ENCODE peak calls at places on chromosomes 6 and 20, in eight cellular contexts. Z is WTC11, E is IMR-90, L is Caco-2, S is fibroblast of the aortic adventitia, G is B cell, N is dorsolateral prefrontal cortex, K is MCF 10A. B is an unnamed sample.

GRCh38 chr6:38052035-38052434 is 232.5 kb downstream of the ZFAND3 start:
- DNase-seq in Z (no peak), E (no peak), L (no peak), S (no peak), G (no peak), N (no peak), K (no peak), B (no peak)

GRCh38 chr6:53956068-53956711 is 155.1 kb upstream of the MLIP start:
- DNase-seq in Z (peak), E (peak), L (peak), S (peak), G (no peak), N (peak), K (peak), B (peak)

GRCh38 chr6:162798546-162798945 is 70.8 kb downstream of the PACRG start:
- DNase-seq in Z (no peak), E (no peak), L (no peak), S (no peak), G (no peak), N (no peak), K (peak), B (no peak)

GRCh38 chr6:15956205-15957106 is 172.4 kb upstream of the MYLIP start:
- DNase-seq in Z (no peak), E (no peak), L (no peak), S (no peak), G (no peak), N (no peak), K (peak), B (no peak)

GRCh38 chr6:28322661-28323060 is 13.3 kb downstream of the ZSCAN31 start:
- DNase-seq in Z (no peak), E (no peak), L (no peak), S (no peak), G (no peak), N (no peak), K (no peak), B (no peak)

GRCh38 chr20:5687884-5688283 is 62.3 kb upstream of the SHLD1 start:
- DNase-seq in Z (no peak), E (no peak), L (no peak), S (no peak), G (no peak), N (no peak), K (no peak), B (no peak)

GRCh38 chr6:43782764-43783513 is 12.9 kb downstream of the VEGFA start:
- DNase-seq in Z (no peak), E (no peak), L (no peak), S (no peak), G (no peak), N (no peak), K (no peak), B (no peak)

GRCh38 chr6:27138837-27139752 is 108.4 kb upstream of the PRSS16 start:
- DNase-seq in Z (peak), E (peak), L (no peak), S (peak), G (peak), N (no peak), K (no peak), B (peak)

GRCh38 chr6:126176266-126176665 is 163.6 kb upstream of the CENPW start:
- DNase-seq in Z (no peak), E (peak), L (no peak), S (peak), G (no peak), N (no peak), K (peak), B (no peak)

GRCh38 chr20:10674684-10675455 is 1.1 kb upstream of the JAG1 start:
- DNase-seq in Z (peak), E (peak), L (peak), S (peak), G (no peak), N (no peak), K (peak), B (peak)

GRCh38 chr6:27830212-27830664 is 82.0 kb downstream of the OR2B2 start:
- DNase-seq in Z (no peak), E (no peak), L (no peak), S (no peak), G (no peak), N (no peak), K (peak), B (no peak)

GRCh38 chr6:13863699-13864155 is 49.4 kb upstream of the MCUR1 start:
- DNase-seq in Z (no peak), E (no peak), L (peak), S (no peak), G (no peak), N (no peak), K (no peak), B (no peak)

DNA sequence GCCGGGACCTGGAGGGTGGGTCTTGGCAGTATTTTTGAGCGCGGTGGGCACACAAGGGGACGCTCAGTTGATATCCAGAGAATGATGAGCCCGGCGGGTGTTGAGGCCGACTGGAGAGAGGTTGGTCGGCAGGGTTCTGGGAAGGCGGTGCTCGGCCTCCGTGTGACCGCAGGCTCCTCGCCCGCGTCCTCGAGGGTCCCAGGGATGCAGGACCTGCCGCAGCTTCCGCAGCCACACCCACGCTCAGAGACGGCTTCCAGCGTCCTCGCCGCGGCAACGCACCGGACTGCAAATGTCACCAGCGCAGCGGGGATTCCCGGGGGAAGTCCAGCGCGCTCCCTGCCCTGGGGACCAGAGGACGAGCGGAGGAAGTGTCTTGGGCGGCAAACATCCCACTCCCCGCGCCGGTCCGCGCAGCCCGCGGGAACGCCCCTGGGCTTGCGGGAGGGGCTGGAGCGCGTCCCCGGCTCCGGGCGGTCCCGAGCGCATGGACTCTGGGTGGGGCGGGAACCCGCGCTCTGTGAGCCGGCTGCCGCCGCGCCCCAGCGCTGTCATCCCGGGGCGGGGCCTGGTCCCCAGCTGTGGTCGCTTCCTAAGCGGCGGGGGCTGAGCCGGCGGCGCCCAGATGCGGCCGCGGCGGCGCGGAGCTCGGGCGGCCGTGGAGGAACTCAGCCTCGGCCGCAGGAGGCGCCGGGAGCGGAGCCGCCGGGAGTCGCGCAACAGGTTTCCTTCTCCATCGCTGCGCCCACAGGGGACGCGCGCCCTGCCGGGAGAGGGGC is at the start of gene STX11:
- DNase-seq in Z (peak), E (peak), L (peak), S (peak), G (peak), N (no peak), K (peak), B (peak)
- TF ChIP-seq CTCF in Z (no peak), E (no peak), L (no peak), S (no peak), G (no peak), N (no peak), K (no peak), B (no peak)

DNA sequence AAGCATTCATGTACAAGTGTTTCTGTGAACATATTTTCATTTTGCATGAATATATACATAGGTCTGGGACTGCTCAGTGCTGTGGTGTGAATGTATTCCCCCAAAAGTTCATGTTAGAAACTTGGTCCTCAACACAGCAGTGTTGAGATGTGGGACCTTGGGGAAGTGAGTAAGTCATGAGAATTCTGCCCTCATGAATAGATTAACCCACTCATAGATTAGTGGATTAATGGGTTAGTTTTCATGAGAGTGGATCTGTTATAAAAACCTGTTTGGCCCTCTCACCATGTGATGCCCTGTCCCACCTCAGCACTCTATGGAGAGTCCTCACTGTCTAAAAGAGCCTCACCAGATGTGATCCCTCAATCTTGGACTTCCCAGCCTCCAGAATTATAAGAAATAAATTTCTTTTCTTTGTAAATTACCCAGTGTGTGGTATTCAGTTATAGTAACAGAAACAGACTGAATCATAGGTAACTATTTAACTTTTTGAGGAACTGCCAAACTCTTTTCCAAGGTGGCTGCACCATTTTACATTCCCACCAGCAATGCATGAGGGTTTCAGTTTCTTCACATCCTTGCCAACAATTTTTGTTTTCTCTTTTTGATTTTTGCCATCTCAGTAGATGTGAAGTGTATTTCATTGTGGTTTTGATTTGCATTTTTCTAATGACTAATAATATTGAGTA is 45.3 kb downstream of the QRSL1 start:
- DNase-seq in Z (no peak), E (no peak), L (no peak), S (no peak), G (no peak), N (no peak), K (no peak), B (no peak)
- TF ChIP-seq CTCF in Z (no peak), E (no peak), L (no peak), S (no peak), G (no peak), N (no peak), K (no peak), B (no peak)

GRCh38 chr6:10422282-10423034 is 7.6 kb upstream of the TFAP2A start:
- DNase-seq in Z (no peak), E (no peak), L (no peak), S (no peak), G (no peak), N (no peak), K (no peak), B (no peak)

GRCh38 chr6:10421508-10422281 is 6.8 kb upstream of the TFAP2A start:
- DNase-seq in Z (peak), E (no peak), L (no peak), S (no peak), G (no peak), N (no peak), K (no peak), B (no peak)

GRCh38 chr6:10419749-10420545 is 5.1 kb upstream of the TFAP2A start:
- DNase-seq in Z (no peak), E (no peak), L (no peak), S (no peak), G (no peak), N (no peak), K (peak), B (no peak)

GRCh38 chr6:10418862-10419748 is 4.2 kb upstream of the TFAP2A start:
- DNase-seq in Z (peak), E (peak), L (peak), S (no peak), G (no peak), N (no peak), K (peak), B (no peak)

DNA sequence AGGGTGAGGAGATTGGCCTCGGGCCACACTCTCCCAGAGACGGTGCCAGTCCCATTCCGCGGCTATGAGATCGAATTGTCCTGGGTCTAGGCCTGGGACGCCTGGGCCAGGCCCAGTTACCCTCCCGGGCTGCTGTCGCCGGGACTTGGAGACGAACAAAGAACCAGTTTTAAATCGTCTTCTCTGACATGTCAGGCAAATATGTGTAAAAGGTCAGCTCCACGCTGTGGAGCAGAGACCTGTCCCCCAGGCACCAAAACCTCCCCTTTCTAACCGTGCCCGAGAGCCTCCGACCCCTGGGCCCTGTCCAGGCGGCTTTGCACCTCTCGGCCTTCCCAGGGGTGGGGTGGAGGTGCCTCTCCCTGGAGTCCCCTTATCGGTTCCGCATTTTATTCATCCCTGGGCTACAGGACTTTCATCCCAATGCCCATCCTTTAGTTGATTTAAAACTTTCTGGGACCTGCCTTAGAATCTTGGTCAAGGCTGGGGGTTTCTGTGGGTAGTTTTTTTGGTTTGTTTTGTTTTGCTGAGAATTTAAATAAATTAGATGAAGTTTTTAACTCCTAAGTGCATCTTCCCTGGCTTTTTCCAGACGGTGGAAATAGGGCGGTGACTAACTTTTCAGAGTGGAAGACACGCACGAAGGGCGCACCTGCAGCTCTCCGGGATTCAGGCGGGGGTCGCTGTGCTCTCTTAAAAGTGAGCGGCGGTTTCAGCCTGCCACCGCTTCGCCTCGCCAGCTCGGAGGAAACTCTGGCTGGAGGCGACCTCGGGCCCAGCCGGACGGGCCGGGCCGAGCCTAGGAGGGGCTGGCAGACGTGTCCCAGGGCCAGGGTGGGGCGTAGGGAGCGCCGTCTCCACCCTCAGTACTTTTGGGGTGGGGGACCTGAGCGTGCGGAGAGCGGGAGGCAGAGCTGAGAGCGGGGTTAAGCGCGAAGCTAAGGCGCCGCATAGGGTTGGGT is 6.0 kb upstream of the TFAP2A start:
- DNase-seq in Z (peak), E (no peak), L (no peak), S (no peak), G (no peak), N (no peak), K (peak), B (peak)
- TF ChIP-seq CTCF in Z (no peak), E (no peak), L (no peak), S (peak), G (no peak), N (no peak), K (no peak), B (peak)

DNA sequence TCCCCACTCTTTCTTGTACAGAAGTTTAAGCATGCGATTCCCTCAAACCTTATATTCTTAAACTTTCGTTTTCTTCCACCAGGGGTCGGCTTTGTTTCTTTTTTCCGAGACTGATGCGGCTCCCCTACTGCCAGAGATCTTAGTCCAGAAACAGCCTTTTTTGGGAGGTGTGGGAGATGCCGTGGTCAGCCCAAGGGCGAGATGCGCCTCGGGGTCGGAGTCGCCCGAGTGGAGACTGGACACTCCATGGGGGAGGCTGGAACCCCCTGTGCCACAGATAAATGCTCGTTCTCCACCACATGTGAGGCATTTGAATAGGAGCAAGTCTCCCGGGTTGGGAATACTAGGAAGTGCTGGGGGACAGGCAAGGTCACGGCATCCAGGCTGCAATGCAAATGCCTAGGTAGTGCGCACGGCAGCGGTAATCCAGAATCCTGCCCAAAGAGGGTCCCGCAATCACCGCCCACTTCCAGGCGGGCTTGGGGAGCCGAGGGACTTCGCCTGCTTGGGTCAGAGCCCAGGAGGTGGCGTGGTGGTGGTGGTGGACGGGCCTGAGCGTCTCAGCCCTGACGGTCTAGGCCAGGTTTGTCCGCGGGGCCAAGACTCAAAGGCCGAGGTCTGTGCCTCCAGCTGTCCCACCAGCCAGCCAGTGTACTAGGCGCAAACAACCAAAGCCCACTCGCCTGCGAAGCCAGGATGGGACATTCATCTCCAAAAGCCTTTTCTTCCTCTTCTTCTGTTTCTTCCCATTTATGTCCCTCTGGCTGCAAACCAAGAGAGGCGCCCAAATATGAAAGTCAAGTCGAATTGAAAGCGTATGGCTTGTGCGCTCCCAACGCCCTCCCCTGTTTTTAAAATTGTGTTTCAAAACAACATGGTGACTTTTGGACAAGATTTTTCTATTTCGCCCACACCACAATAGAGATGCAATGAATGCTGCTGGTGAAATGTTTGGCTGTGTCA is 39.3 kb upstream of the OSTM1 start:
- DNase-seq in Z (peak), E (peak), L (no peak), S (peak), G (no peak), N (no peak), K (peak), B (peak)
- TF ChIP-seq CTCF in Z (no peak), E (peak), L (peak), S (peak), G (peak), N (peak), K (peak), B (peak)

B was measured in endothelial cell.